ENCODE peak calls at places on chromosomes 6 and 20, in nine cellular contexts. One of them, this sample, is unnamed.

GRCh38 chr20:20843982-20844381 is 131.5 kb upstream of the RALGAPA2 start:
- DNase-seq in cardiac fibroblast: no peak
- DNase-seq in left lung: no peak
- DNase-seq in left ventricle myocardium inferior: no peak
- DNase-seq in epithelial cell of esophagus: peak; percentile 18
- DNase-seq in CD8-positive, alpha-beta memory T cell: no peak
- DNase-seq in cardiac muscle cell: no peak
- DNase-seq in kidney: no peak
- DNase-seq in GM23248: no peak
- DNase-seq in this sample: no peak

GRCh38 chr6:91786474-91787184 is 1199.8 kb upstream of the MAP3K7 start:
- DNase-seq in cardiac muscle cell: no peak
- DNase-seq in CD8-positive, alpha-beta memory T cell: no peak
- DNase-seq in kidney: no peak
- DNase-seq in cardiac fibroblast: no peak
- DNase-seq in left ventricle myocardium inferior: no peak
- DNase-seq in GM23248: no peak
- DNase-seq in left lung: no peak
- DNase-seq in epithelial cell of esophagus: no peak
- DNase-seq in this sample: no peak

GRCh38 chr6:37994238-37994637 is 174.7 kb downstream of the ZFAND3 start:
- DNase-seq in cardiac muscle cell: peak; percentile 56
- DNase-seq in CD8-positive, alpha-beta memory T cell: no peak
- DNase-seq in epithelial cell of esophagus: peak; percentile 30
- DNase-seq in GM23248: peak; percentile 70
- DNase-seq in kidney: no peak
- DNase-seq in left ventricle myocardium inferior: no peak
- DNase-seq in left lung: no peak
- DNase-seq in cardiac fibroblast: peak; percentile 58
- DNase-seq in this sample: no peak

GRCh38 chr20:4774209-4774608 is 52.5 kb downstream of the PRND start:
- DNase-seq in left lung: no peak
- DNase-seq in CD8-positive, alpha-beta memory T cell: no peak
- DNase-seq in GM23248: peak; percentile 8
- DNase-seq in cardiac fibroblast: no peak
- DNase-seq in left ventricle myocardium inferior: no peak
- DNase-seq in kidney: no peak
- DNase-seq in epithelial cell of esophagus: no peak
- DNase-seq in cardiac muscle cell: no peak
- DNase-seq in this sample: no peak

GRCh38 chr6:41427642-41428401 is 92.4 kb downstream of the NCR2 start:
- DNase-seq in GM23248: peak; percentile 57
- DNase-seq in cardiac muscle cell: peak; percentile 25
- DNase-seq in CD8-positive, alpha-beta memory T cell: no peak
- DNase-seq in epithelial cell of esophagus: peak; percentile 25
- DNase-seq in left lung: peak; percentile 85
- DNase-seq in cardiac fibroblast: no peak
- DNase-seq in kidney: peak; percentile 90
- DNase-seq in left ventricle myocardium inferior: peak; percentile 43
- DNase-seq in this sample: no peak

GRCh38 chr20:37529968-37530600 is 2.4 kb upstream of the BLCAP start:
- DNase-seq in GM23248: no peak
- DNase-seq in cardiac fibroblast: no peak
- DNase-seq in CD8-positive, alpha-beta memory T cell: no peak
- DNase-seq in kidney: no peak
- DNase-seq in left lung: no peak
- DNase-seq in epithelial cell of esophagus: no peak
- DNase-seq in left ventricle myocardium inferior: no peak
- DNase-seq in cardiac muscle cell: no peak
- DNase-seq in this sample: no peak

GRCh38 chr20:37687478-37687805 is 6.4 kb upstream of the CTNNBL1 start:
- DNase-seq in left ventricle myocardium inferior: no peak
- DNase-seq in GM23248: no peak
- DNase-seq in cardiac muscle cell: no peak
- DNase-seq in epithelial cell of esophagus: no peak
- DNase-seq in left lung: no peak
- DNase-seq in CD8-positive, alpha-beta memory T cell: no peak
- DNase-seq in cardiac fibroblast: no peak
- DNase-seq in kidney: no peak
- DNase-seq in this sample: no peak

GRCh38 chr6:91781946-91782345 is 1195.1 kb upstream of the MAP3K7 start:
- DNase-seq in cardiac fibroblast: no peak
- DNase-seq in CD8-positive, alpha-beta memory T cell: no peak
- DNase-seq in left ventricle myocardium inferior: peak; percentile 15
- DNase-seq in kidney: no peak
- DNase-seq in left lung: no peak
- DNase-seq in GM23248: no peak
- DNase-seq in cardiac muscle cell: no peak
- DNase-seq in epithelial cell of esophagus: peak; percentile 16
- DNase-seq in this sample: no peak

DNA sequence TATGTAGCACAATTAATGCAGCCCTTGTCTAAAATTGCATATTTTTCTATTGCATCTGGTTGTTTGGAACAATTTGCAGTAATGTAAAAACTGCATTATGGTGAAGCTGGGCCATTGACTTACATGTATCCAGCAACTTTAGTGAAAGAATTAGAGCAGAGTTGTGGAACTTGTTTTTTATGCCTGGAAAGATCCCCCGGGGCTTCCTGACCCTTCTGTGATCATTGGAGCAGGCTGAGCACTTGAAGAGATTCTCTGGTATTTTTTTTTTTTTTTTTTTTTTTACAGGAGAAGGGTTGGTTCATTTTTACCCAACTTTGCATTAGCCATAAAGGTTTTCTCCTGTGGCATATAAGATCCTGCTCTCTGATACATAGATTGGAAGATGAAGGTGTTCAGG is 45.0 kb downstream of the LIN28B start:
- DNase-seq in cardiac fibroblast: no peak
- DNase-seq in left ventricle myocardium inferior: no peak
- DNase-seq in CD8-positive, alpha-beta memory T cell: no peak
- DNase-seq in GM23248: no peak
- DNase-seq in epithelial cell of esophagus: no peak
- DNase-seq in cardiac muscle cell: no peak
- DNase-seq in left lung: no peak
- DNase-seq in kidney: no peak
- DNase-seq in this sample: no peak
- H3K4me3 ChIP-seq in cardiac fibroblast: no peak overlapping the region
- H3K4me3 ChIP-seq in left ventricle myocardium inferior: no peak overlapping the region
- H3K4me3 ChIP-seq in CD8-positive, alpha-beta memory T cell: no peak overlapping the region
- H3K4me3 ChIP-seq in GM23248: no peak overlapping the region
- H3K4me3 ChIP-seq in epithelial cell of esophagus: no peak overlapping the region
- H3K4me3 ChIP-seq in cardiac muscle cell: no peak overlapping the region
- H3K4me3 ChIP-seq in left lung: no peak overlapping the region
- H3K4me3 ChIP-seq in kidney: no peak overlapping the region
- H3K4me3 ChIP-seq in this sample: no peak overlapping the region

GRCh38 chr20:48758206-48758820 is 69.5 kb downstream of the PREX1 start:
- DNase-seq in epithelial cell of esophagus: no peak
- DNase-seq in cardiac fibroblast: no peak
- DNase-seq in left ventricle myocardium inferior: no peak
- DNase-seq in CD8-positive, alpha-beta memory T cell: peak; percentile 64
- DNase-seq in left lung: no peak
- DNase-seq in GM23248: no peak
- DNase-seq in kidney: no peak
- DNase-seq in cardiac muscle cell: no peak
- DNase-seq in this sample: no peak

GRCh38 chr20:48761023-48761785 is 66.6 kb downstream of the PREX1 start:
- DNase-seq in CD8-positive, alpha-beta memory T cell: peak; percentile 59
- DNase-seq in kidney: no peak
- DNase-seq in GM23248: no peak
- DNase-seq in cardiac muscle cell: no peak
- DNase-seq in left lung: peak; percentile 88
- DNase-seq in epithelial cell of esophagus: no peak
- DNase-seq in left ventricle myocardium inferior: peak; percentile 39
- DNase-seq in cardiac fibroblast: no peak
- DNase-seq in this sample: peak; percentile 17

GRCh38 chr20:48761914-48762313 is 65.9 kb downstream of the PREX1 start:
- DNase-seq in epithelial cell of esophagus: no peak
- DNase-seq in cardiac muscle cell: no peak
- DNase-seq in left lung: no peak
- DNase-seq in left ventricle myocardium inferior: no peak
- DNase-seq in CD8-positive, alpha-beta memory T cell: no peak
- DNase-seq in cardiac fibroblast: no peak
- DNase-seq in kidney: no peak
- DNase-seq in GM23248: no peak
- DNase-seq in this sample: no peak

GRCh38 chr20:48759631-48760245 is 68.1 kb downstream of the PREX1 start:
- DNase-seq in CD8-positive, alpha-beta memory T cell: no peak
- DNase-seq in left lung: no peak
- DNase-seq in cardiac muscle cell: no peak
- DNase-seq in GM23248: no peak
- DNase-seq in epithelial cell of esophagus: no peak
- DNase-seq in left ventricle myocardium inferior: no peak
- DNase-seq in cardiac fibroblast: no peak
- DNase-seq in kidney: no peak
- DNase-seq in this sample: no peak

DNA sequence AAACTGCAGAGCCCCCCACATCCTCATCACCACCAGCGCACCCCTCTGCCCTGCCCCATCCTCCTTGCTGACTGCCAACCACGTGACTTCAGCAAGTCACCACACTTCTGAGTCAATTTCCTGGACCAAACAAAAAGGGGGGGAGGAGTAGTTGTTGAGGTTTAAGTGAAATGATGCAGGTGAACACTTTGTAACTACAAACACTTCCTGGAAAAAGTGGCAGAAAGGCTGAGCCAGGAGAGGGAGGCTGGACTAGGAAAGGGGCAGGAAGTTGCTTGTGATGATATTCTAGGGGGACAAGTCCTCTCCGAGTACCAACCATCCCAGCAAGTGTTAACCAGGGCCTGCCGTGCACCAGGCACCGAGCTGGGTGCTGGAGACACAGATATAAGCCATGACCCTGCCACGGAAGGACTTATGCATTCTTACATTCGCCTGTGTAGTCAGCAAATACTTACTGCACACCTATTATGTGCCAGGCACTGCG is 67.4 kb downstream of the PREX1 start:
- DNase-seq in kidney: peak; percentile 83
- DNase-seq in left ventricle myocardium inferior: no peak
- DNase-seq in CD8-positive, alpha-beta memory T cell: peak; percentile 67
- DNase-seq in cardiac muscle cell: peak; percentile 47
- DNase-seq in cardiac fibroblast: peak; percentile 54
- DNase-seq in epithelial cell of esophagus: peak; percentile 36
- DNase-seq in GM23248: peak; percentile 51
- DNase-seq in left lung: no peak
- DNase-seq in this sample: peak; percentile 88
- H3K4me3 ChIP-seq in kidney: no peak overlapping the region
- H3K4me3 ChIP-seq in left ventricle myocardium inferior: no peak overlapping the region
- H3K4me3 ChIP-seq in CD8-positive, alpha-beta memory T cell: peak overlapping the region; percentile 3
- H3K4me3 ChIP-seq in cardiac muscle cell: no peak overlapping the region
- H3K4me3 ChIP-seq in cardiac fibroblast: no peak overlapping the region
- H3K4me3 ChIP-seq in epithelial cell of esophagus: no peak overlapping the region
- H3K4me3 ChIP-seq in GM23248: no peak overlapping the region
- H3K4me3 ChIP-seq in left lung: no peak overlapping the region
- H3K4me3 ChIP-seq in this sample: peak overlapping the region; percentile 19

GRCh38 chr6:26254666-26255176 is 110.3 kb upstream of the BTN3A2 start:
- DNase-seq in cardiac fibroblast: peak; percentile 26
- DNase-seq in epithelial cell of esophagus: no peak
- DNase-seq in left lung: no peak
- DNase-seq in GM23248: no peak
- DNase-seq in kidney: no peak
- DNase-seq in CD8-positive, alpha-beta memory T cell: no peak
- DNase-seq in left ventricle myocardium inferior: no peak
- DNase-seq in cardiac muscle cell: no peak
- DNase-seq in this sample: no peak

GRCh38 chr6:26249959-26250805 is 114.8 kb upstream of the BTN3A2 start:
- DNase-seq in kidney: peak; percentile 84
- DNase-seq in CD8-positive, alpha-beta memory T cell: peak; percentile 58
- DNase-seq in cardiac muscle cell: peak; percentile 71
- DNase-seq in left ventricle myocardium inferior: peak; percentile 31
- DNase-seq in left lung: peak; percentile 85
- DNase-seq in GM23248: peak; percentile 52
- DNase-seq in epithelial cell of esophagus: peak; percentile 89
- DNase-seq in cardiac fibroblast: peak; percentile 73
- DNase-seq in this sample: peak; percentile 88

GRCh38 chr6:26249709-26249958 is 115.4 kb upstream of the BTN3A2 start:
- DNase-seq in cardiac fibroblast: no peak
- DNase-seq in CD8-positive, alpha-beta memory T cell: no peak
- DNase-seq in left lung: no peak
- DNase-seq in left ventricle myocardium inferior: no peak
- DNase-seq in epithelial cell of esophagus: no peak
- DNase-seq in kidney: no peak
- DNase-seq in GM23248: no peak
- DNase-seq in cardiac muscle cell: no peak
- DNase-seq in this sample: no peak

GRCh38 chr6:26251354-26252081 is 113.5 kb upstream of the BTN3A2 start:
- DNase-seq in GM23248: peak; percentile 52
- DNase-seq in left lung: peak; percentile 86
- DNase-seq in kidney: peak; percentile 82
- DNase-seq in left ventricle myocardium inferior: peak; percentile 17
- DNase-seq in epithelial cell of esophagus: peak; percentile 91
- DNase-seq in CD8-positive, alpha-beta memory T cell: peak; percentile 52
- DNase-seq in cardiac muscle cell: peak; percentile 94
- DNase-seq in cardiac fibroblast: peak; percentile 95
- DNase-seq in this sample: peak; percentile 88

GRCh38 chr6:26250806-26251075 is 114.3 kb upstream of the BTN3A2 start:
- DNase-seq in CD8-positive, alpha-beta memory T cell: peak; percentile 34
- DNase-seq in cardiac fibroblast: no peak
- DNase-seq in epithelial cell of esophagus: peak; percentile 60
- DNase-seq in left ventricle myocardium inferior: no peak
- DNase-seq in GM23248: peak; percentile 40
- DNase-seq in left lung: no peak
- DNase-seq in kidney: no peak
- DNase-seq in cardiac muscle cell: peak; percentile 63
- DNase-seq in this sample: no peak
- H3K4me3 ChIP-seq in CD8-positive, alpha-beta memory T cell: peak overlapping the region; percentile 94
- H3K4me3 ChIP-seq in cardiac fibroblast: peak overlapping the region; percentile 65
- H3K4me3 ChIP-seq in epithelial cell of esophagus: peak overlapping the region; percentile 81
- H3K4me3 ChIP-seq in left ventricle myocardium inferior: peak overlapping the region; percentile 63
- H3K4me3 ChIP-seq in GM23248: peak overlapping the region; percentile 74
- H3K4me3 ChIP-seq in left lung: peak overlapping the region; percentile 48
- H3K4me3 ChIP-seq in kidney: peak overlapping the region; percentile 62
- H3K4me3 ChIP-seq in cardiac muscle cell: peak overlapping the region; percentile 57
- H3K4me3 ChIP-seq in this sample: peak overlapping the region; percentile 67

GRCh38 chr20:61253264-61253639 is 1.2 kb downstream of the CDH4 start:
- DNase-seq in kidney: no peak
- DNase-seq in cardiac fibroblast: no peak
- DNase-seq in left ventricle myocardium inferior: no peak
- DNase-seq in cardiac muscle cell: peak; percentile 25
- DNase-seq in epithelial cell of esophagus: peak; percentile 38
- DNase-seq in CD8-positive, alpha-beta memory T cell: no peak
- DNase-seq in left lung: no peak
- DNase-seq in GM23248: peak; percentile 63
- DNase-seq in this sample: peak; percentile 40

GRCh38 chr20:61251529-61252393 is at the start of gene CDH4:
- DNase-seq in GM23248: peak; percentile 31
- DNase-seq in epithelial cell of esophagus: peak; percentile 63
- DNase-seq in left ventricle myocardium inferior: no peak
- DNase-seq in CD8-positive, alpha-beta memory T cell: no peak
- DNase-seq in cardiac muscle cell: peak; percentile 13
- DNase-seq in left lung: no peak
- DNase-seq in cardiac fibroblast: no peak
- DNase-seq in kidney: no peak
- DNase-seq in this sample: no peak

GRCh38 chr20:61252601-61253263 is 671 bp downstream of the CDH4 start:
- DNase-seq in left lung: no peak
- DNase-seq in kidney: no peak
- DNase-seq in CD8-positive, alpha-beta memory T cell: no peak
- DNase-seq in cardiac muscle cell: peak; percentile 35
- DNase-seq in epithelial cell of esophagus: peak; percentile 44
- DNase-seq in GM23248: peak; percentile 52
- DNase-seq in cardiac fibroblast: peak; percentile 8
- DNase-seq in left ventricle myocardium inferior: no peak
- DNase-seq in this sample: no peak

GRCh38 chr20:61254881-61255589 is 3.0 kb downstream of the CDH4 start:
- DNase-seq in left ventricle myocardium inferior: no peak
- DNase-seq in CD8-positive, alpha-beta memory T cell: no peak
- DNase-seq in left lung: no peak
- DNase-seq in GM23248: peak; percentile 51
- DNase-seq in cardiac muscle cell: no peak
- DNase-seq in cardiac fibroblast: no peak
- DNase-seq in kidney: no peak
- DNase-seq in epithelial cell of esophagus: peak; percentile 74
- DNase-seq in this sample: no peak

DNA sequence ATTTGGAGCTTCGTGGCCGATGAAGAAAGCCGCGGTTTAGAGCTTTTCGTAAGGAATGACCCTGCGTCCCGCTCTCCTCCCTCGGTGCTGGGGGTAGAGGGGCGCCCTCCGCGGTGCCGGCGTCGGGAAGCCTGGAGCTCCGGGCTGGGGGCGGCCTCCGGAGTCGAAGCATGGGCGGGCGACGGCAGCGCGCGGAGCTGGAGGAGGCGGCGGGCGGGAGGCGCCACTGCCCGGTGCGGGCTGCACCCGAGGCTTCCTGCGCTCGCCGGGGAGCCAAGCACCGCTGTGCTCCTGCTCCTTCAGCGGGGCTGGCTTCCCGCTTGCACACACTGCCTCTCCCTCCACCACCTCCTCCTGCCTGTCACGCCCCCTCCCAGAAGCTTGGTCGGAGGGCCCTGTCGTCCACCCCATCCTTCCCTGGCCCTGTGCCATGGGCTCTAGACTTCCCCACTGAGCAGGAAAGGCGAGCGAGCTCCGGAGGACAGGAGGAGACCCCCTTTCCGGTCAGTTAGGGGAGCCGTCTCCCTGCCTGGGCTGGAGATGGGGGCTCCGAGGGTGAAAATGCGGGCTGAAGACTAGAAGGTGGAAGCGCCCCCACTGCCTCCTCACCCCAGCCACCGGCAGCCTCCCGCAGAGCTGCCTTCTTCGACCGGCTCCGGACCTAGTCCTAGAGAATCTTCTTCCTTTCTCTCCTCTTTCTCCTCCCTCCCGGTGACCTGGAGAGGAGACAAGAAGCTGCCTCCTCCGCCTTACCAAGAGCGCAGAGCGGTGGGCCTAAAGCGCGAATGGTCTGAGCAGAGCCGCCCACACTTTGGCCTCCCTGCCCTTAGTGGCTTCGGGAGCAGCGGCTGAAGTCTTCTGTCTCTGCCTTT is 1.8 kb downstream of the CDH4 start:
- DNase-seq in CD8-positive, alpha-beta memory T cell: no peak
- DNase-seq in cardiac fibroblast: no peak
- DNase-seq in epithelial cell of esophagus: peak; percentile 34
- DNase-seq in kidney: no peak
- DNase-seq in left lung: no peak
- DNase-seq in cardiac muscle cell: peak; percentile 18
- DNase-seq in left ventricle myocardium inferior: no peak
- DNase-seq in GM23248: peak; percentile 51
- DNase-seq in this sample: no peak
- H3K4me3 ChIP-seq in CD8-positive, alpha-beta memory T cell: no peak overlapping the region
- H3K4me3 ChIP-seq in cardiac fibroblast: peak overlapping the region; percentile 51
- H3K4me3 ChIP-seq in epithelial cell of esophagus: peak overlapping the region; percentile 42
- H3K4me3 ChIP-seq in kidney: no peak overlapping the region
- H3K4me3 ChIP-seq in left lung: peak overlapping the region; percentile 5
- H3K4me3 ChIP-seq in cardiac muscle cell: peak overlapping the region; percentile 36
- H3K4me3 ChIP-seq in left ventricle myocardium inferior: peak overlapping the region; percentile 64
- H3K4me3 ChIP-seq in GM23248: peak overlapping the region; percentile 69
- H3K4me3 ChIP-seq in this sample: peak overlapping the region; percentile 61

This sample was measured in Jurkat, Clone E6-1.